ENCODE peak calls at places on chromosome 15, in seven cellular contexts. L, B, J, K, W, I and R are unnamed samples.

GRCh38 chr15:101647251-101647650 is 4.9 kb downstream of the TM2D3 start:
- DNase-seq in L (no peak), B (no peak), J (no peak), K (no peak), W (no peak), I (no peak), R (no peak)

GRCh38 chr15:50380089-50380488 is 25.1 kb upstream of the GABPB1 start:
- DNase-seq in L (no peak), B (no peak), J (no peak), K (no peak), W (no peak), I (no peak), R (no peak)

GRCh38 chr15:70189826-70190225 is 92.1 kb upstream of the TLE3 start:
- DNase-seq in L (no peak), B (no peak), J (no peak), K (no peak), W (no peak), I (no peak), R (no peak)

GRCh38 chr15:71115567-71116351 is 488 bp downstream of the THSD4 start:
- DNase-seq in L (no peak), B (no peak), J (no peak), K (peak), W (no peak), I (no peak), R (no peak)

GRCh38 chr15:34292591-34292990 is 45.0 kb downstream of the SLC12A6 start:
- DNase-seq in L (no peak), B (no peak), J (no peak), K (no peak), W (no peak), I (no peak), R (no peak)

GRCh38 chr15:62928996-62929350 is 113.6 kb upstream of the TPM1 start:
- DNase-seq in L (no peak), B (peak), J (no peak), K (no peak), W (no peak), I (no peak), R (no peak)

GRCh38 chr15:38883987-38884386 is 319.4 kb upstream of the RASGRP1 start:
- DNase-seq in L (no peak), B (no peak), J (no peak), K (no peak), W (no peak), I (no peak), R (no peak)

GRCh38 chr15:65638681-65639089 is 16.9 kb downstream of the SLC24A1 start:
- DNase-seq in L (no peak), B (peak), J (no peak), K (no peak), W (peak), I (peak), R (peak)

GRCh38 chr15:94080989-94081605 is 150.3 kb upstream of the MCTP2 start:
- DNase-seq in L (no peak), B (no peak), J (no peak), K (no peak), W (no peak), I (no peak), R (no peak)